ENCODE peak calls at places on chromosomes 13 and 19, in four cellular contexts. One of them, this sample, is unnamed.

GRCh38 chr13:47126432-47126831 is 229.6 kb upstream of the HTR2A start:
- DNase-seq in body of pancreas: no peak
- DNase-seq in cardiac fibroblast: peak; percentile 31
- DNase-seq in mucosa of descending colon: no peak
- DNase-seq in this sample: no peak

GRCh38 chr13:25652764-25653163 is 281.0 kb downstream of the ATP8A2 start:
- DNase-seq in body of pancreas: no peak
- DNase-seq in cardiac fibroblast: no peak
- DNase-seq in mucosa of descending colon: no peak
- DNase-seq in this sample: no peak

GRCh38 chr19:49696115-49696514 is 5.2 kb downstream of the CPT1C start:
- DNase-seq in body of pancreas: no peak
- DNase-seq in cardiac fibroblast: no peak
- DNase-seq in mucosa of descending colon: no peak
- DNase-seq in this sample: no peak

GRCh38 chr13:48221301-48222190 is 11.5 kb upstream of the ITM2B start:
- DNase-seq in body of pancreas: no peak
- DNase-seq in cardiac fibroblast: peak; percentile 30
- DNase-seq in mucosa of descending colon: no peak
- DNase-seq in this sample: no peak

GRCh38 chr19:45643927-45644771 is 5.0 kb upstream of the EML2 start:
- DNase-seq in body of pancreas: no peak
- DNase-seq in cardiac fibroblast: no peak
- DNase-seq in mucosa of descending colon: no peak
- DNase-seq in this sample: no peak

GRCh38 chr19:50870417-50871089 is 2.7 kb upstream of the KLK2 start:
- DNase-seq in body of pancreas: peak; percentile 64
- DNase-seq in cardiac fibroblast: peak; percentile 28
- DNase-seq in mucosa of descending colon: no peak
- DNase-seq in this sample: no peak

GRCh38 chr13:26923824-26924605 is 163.4 kb upstream of the GPR12 start:
- DNase-seq in body of pancreas: no peak
- DNase-seq in cardiac fibroblast: peak; percentile 56
- DNase-seq in mucosa of descending colon: no peak
- DNase-seq in this sample: no peak

GRCh38 chr13:95298169-95298940 is 2.9 kb downstream of the ABCC4 start:
- DNase-seq in body of pancreas: no peak
- DNase-seq in cardiac fibroblast: no peak
- DNase-seq in mucosa of descending colon: no peak
- DNase-seq in this sample: no peak

GRCh38 chr13:74153316-74153715 is 19.1 kb upstream of the KLF12 start:
- DNase-seq in body of pancreas: no peak
- DNase-seq in cardiac fibroblast: peak; percentile 23
- DNase-seq in mucosa of descending colon: no peak
- DNase-seq in this sample: no peak

GRCh38 chr13:113938716-113939115 is 35.2 kb downstream of the C13orf46 start:
- DNase-seq in body of pancreas: no peak
- DNase-seq in cardiac fibroblast: peak; percentile 8
- DNase-seq in mucosa of descending colon: no peak
- DNase-seq in this sample: no peak

GRCh38 chr13:38957794-38958592 is 32.6 kb downstream of the STOML3 start:
- DNase-seq in body of pancreas: no peak
- DNase-seq in cardiac fibroblast: no peak
- DNase-seq in mucosa of descending colon: no peak
- DNase-seq in this sample: no peak

GRCh38 chr19:48656840-48657474 is 11.0 kb upstream of the CA11 start:
- DNase-seq in body of pancreas: no peak
- DNase-seq in cardiac fibroblast: peak; percentile 91
- DNase-seq in mucosa of descending colon: no peak
- DNase-seq in this sample: no peak

GRCh38 chr19:13430790-13431582 is 75.3 kb downstream of the CACNA1A start:
- DNase-seq in body of pancreas: peak; percentile 43
- DNase-seq in cardiac fibroblast: peak; percentile 67
- DNase-seq in mucosa of descending colon: peak; percentile 54
- DNase-seq in this sample: peak; percentile 44

GRCh38 chr13:66895780-66896179 is 334.4 kb downstream of the PCDH9 start:
- DNase-seq in body of pancreas: no peak
- DNase-seq in cardiac fibroblast: no peak
- DNase-seq in mucosa of descending colon: no peak
- DNase-seq in this sample: no peak

GRCh38 chr13:46615888-46616531 is 63.0 kb downstream of the LRCH1 start:
- DNase-seq in body of pancreas: no peak
- DNase-seq in cardiac fibroblast: peak; percentile 41
- DNase-seq in mucosa of descending colon: no peak
- DNase-seq in this sample: no peak

GRCh38 chr13:113766035-113766800 is 7.2 kb downstream of the TMEM255B start:
- DNase-seq in body of pancreas: no peak
- DNase-seq in cardiac fibroblast: no peak
- DNase-seq in mucosa of descending colon: no peak
- DNase-seq in this sample: no peak

GRCh38 chr13:88246239-88246638 is 575.1 kb downstream of the SLITRK5 start:
- DNase-seq in body of pancreas: no peak
- DNase-seq in cardiac fibroblast: no peak
- DNase-seq in mucosa of descending colon: no peak
- DNase-seq in this sample: no peak

GRCh38 chr19:16328824-16329482 is 4.3 kb downstream of the KLF2 start:
- DNase-seq in body of pancreas: no peak
- DNase-seq in cardiac fibroblast: peak; percentile 57
- DNase-seq in mucosa of descending colon: no peak
- DNase-seq in this sample: no peak
- TF ChIP-seq CTCF in body of pancreas: no peak
- TF ChIP-seq CTCF in cardiac fibroblast: no peak
- TF ChIP-seq CTCF in mucosa of descending colon: no peak
- TF ChIP-seq CTCF in this sample: no peak

GRCh38 chr13:109949395-109949794 is 163.0 kb upstream of the IRS2 start:
- DNase-seq in body of pancreas: no peak
- DNase-seq in cardiac fibroblast: no peak
- DNase-seq in mucosa of descending colon: no peak
- DNase-seq in this sample: no peak
- TF ChIP-seq CTCF in body of pancreas: no peak
- TF ChIP-seq CTCF in cardiac fibroblast: no peak
- TF ChIP-seq CTCF in mucosa of descending colon: no peak
- TF ChIP-seq CTCF in this sample: no peak

DNA sequence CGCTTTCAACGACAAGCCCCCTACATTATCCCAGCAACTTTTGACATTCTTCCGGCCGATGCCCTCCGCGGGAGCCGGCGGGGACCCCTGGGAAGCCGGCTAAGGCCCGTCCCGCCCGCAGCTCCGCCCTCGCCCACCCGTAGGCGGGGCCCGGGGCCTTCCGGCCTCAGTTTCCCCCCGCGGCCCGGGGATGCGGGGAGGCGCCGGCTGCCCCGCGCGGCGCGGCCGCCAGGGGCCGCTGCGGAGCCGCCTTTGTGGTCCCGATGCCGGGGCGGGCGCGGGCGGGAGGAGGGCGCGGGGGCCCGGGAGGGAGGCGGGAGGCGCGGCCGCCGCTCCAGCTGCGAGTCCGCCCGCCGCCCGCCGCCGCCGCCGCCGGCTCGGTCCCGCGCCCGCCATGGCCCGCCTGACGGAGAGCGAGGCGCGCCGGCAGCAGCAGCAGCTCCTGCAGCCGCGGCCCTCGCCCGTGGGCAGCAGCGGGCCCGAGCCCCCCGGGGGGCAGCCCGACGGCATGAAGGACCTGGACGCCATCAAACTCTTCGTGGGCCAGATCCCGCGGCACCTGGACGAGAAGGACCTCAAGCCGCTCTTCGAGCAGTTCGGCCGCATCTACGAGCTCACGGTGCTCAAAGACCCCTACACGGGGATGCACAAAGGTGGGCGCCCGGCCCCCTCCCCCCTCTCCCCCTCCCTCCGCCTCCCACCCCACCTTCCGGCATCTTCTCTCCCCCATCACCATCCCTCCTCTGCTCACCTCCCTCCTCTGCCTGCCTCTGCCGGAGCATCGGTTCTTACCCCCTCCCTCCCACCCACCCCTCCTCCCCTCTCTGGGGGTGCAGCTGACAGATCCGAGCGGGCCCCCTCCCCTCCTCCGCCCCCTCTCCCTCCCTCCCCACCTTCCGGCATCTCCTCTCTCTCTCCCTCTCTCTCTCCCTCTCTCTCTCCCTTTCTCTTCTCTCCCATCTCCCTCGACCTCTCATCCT is at the start of gene CELF5:
- DNase-seq in body of pancreas: peak; percentile 45
- DNase-seq in cardiac fibroblast: no peak
- DNase-seq in mucosa of descending colon: peak; percentile 63
- DNase-seq in this sample: peak; percentile 58
- TF ChIP-seq CTCF in body of pancreas: peak; percentile 65
- TF ChIP-seq CTCF in cardiac fibroblast: no peak
- TF ChIP-seq CTCF in mucosa of descending colon: peak; percentile 55
- TF ChIP-seq CTCF in this sample: peak; percentile 72

GRCh38 chr19:290539-291521 is at the start of gene PLPP2:
- DNase-seq in body of pancreas: peak; percentile 78
- DNase-seq in cardiac fibroblast: no peak
- DNase-seq in mucosa of descending colon: peak; percentile 83
- DNase-seq in this sample: no peak

GRCh38 chr19:289651-290538 is 1.3 kb downstream of the PLPP2 start:
- DNase-seq in body of pancreas: peak; percentile 59
- DNase-seq in cardiac fibroblast: peak; percentile 58
- DNase-seq in mucosa of descending colon: peak; percentile 82
- DNase-seq in this sample: no peak

GRCh38 chr19:288911-289310 is 2.3 kb downstream of the PLPP2 start:
- DNase-seq in body of pancreas: no peak
- DNase-seq in cardiac fibroblast: no peak
- DNase-seq in mucosa of descending colon: no peak
- DNase-seq in this sample: no peak

GRCh38 chr19:283395-283794 is 7.8 kb downstream of the PLPP2 start:
- DNase-seq in body of pancreas: no peak
- DNase-seq in cardiac fibroblast: no peak
- DNase-seq in mucosa of descending colon: no peak
- DNase-seq in this sample: no peak

GRCh38 chr19:287381-287871 is 3.8 kb downstream of the PLPP2 start:
- DNase-seq in body of pancreas: no peak
- DNase-seq in cardiac fibroblast: no peak
- DNase-seq in mucosa of descending colon: no peak
- DNase-seq in this sample: no peak
- TF ChIP-seq CTCF in body of pancreas: no peak
- TF ChIP-seq CTCF in cardiac fibroblast: no peak
- TF ChIP-seq CTCF in mucosa of descending colon: no peak
- TF ChIP-seq CTCF in this sample: no peak

GRCh38 chr13:20706661-20707060 is 3.2 kb downstream of the IL17D start:
- DNase-seq in body of pancreas: no peak
- DNase-seq in cardiac fibroblast: no peak
- DNase-seq in mucosa of descending colon: no peak
- DNase-seq in this sample: no peak

GRCh38 chr13:20702530-20702929 is 969 bp upstream of the IL17D start:
- DNase-seq in body of pancreas: no peak
- DNase-seq in cardiac fibroblast: no peak
- DNase-seq in mucosa of descending colon: no peak
- DNase-seq in this sample: no peak

GRCh38 chr13:20702945-20703784 is at the start of gene IL17D:
- DNase-seq in body of pancreas: peak; percentile 32
- DNase-seq in cardiac fibroblast: peak; percentile 20
- DNase-seq in mucosa of descending colon: peak; percentile 61
- DNase-seq in this sample: peak; percentile 33

GRCh38 chr13:20704459-20705069 is 1.1 kb downstream of the IL17D start:
- DNase-seq in body of pancreas: no peak
- DNase-seq in cardiac fibroblast: no peak
- DNase-seq in mucosa of descending colon: no peak
- DNase-seq in this sample: no peak

GRCh38 chr13:20703785-20704458 is 423 bp downstream of the IL17D start:
- DNase-seq in body of pancreas: peak; percentile 90
- DNase-seq in cardiac fibroblast: peak; percentile 65
- DNase-seq in mucosa of descending colon: peak; percentile 92
- DNase-seq in this sample: peak; percentile 67
- TF ChIP-seq CTCF in body of pancreas: peak; percentile 98
- TF ChIP-seq CTCF in cardiac fibroblast: no peak
- TF ChIP-seq CTCF in mucosa of descending colon: peak; percentile 55
- TF ChIP-seq CTCF in this sample: peak; percentile 71

DNA sequence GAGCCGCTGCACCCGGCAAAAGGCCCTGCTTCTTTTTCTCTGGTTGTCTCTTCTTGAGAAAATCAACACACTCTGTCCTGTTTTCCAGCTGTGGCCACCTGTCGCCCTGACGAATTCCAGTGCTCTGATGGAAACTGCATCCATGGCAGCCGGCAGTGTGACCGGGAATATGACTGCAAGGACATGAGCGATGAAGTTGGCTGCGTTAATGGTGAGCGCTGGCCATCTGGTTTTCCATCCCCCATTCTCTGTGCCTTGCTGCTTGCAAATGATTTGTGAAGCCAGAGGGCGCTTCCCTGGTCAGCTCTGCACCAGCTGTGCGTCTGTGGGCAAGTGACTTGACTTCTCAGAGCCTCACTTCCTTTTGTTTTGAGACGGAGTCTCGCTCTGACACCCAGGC is 17.2 kb downstream of the LDLR start:
- DNase-seq in body of pancreas: no peak
- DNase-seq in cardiac fibroblast: no peak
- DNase-seq in mucosa of descending colon: no peak
- DNase-seq in this sample: no peak
- TF ChIP-seq CTCF in body of pancreas: no peak
- TF ChIP-seq CTCF in cardiac fibroblast: no peak
- TF ChIP-seq CTCF in mucosa of descending colon: no peak
- TF ChIP-seq CTCF in this sample: no peak

DNA sequence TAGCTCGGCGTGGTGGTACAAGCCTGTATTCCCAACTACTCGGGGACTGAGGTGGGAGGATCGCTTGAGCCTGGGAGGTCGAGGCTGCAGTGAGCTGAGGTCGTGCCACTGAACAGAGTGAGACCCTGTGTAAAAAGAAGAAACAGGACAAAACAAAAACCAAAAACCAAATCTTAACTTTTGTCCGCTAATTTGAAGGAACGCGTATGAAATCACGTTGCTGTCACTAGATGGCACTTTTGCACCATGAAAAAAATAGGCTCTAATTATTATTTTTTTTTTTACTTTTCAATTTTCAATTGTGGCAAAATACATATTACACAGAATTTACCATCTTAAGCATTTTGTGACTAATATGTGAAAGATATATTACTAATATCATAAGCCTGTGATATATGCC is 17.6 kb upstream of the ZNF835 start:
- DNase-seq in body of pancreas: no peak
- DNase-seq in cardiac fibroblast: peak; percentile 3
- DNase-seq in mucosa of descending colon: no peak
- DNase-seq in this sample: no peak
- TF ChIP-seq CTCF in body of pancreas: no peak
- TF ChIP-seq CTCF in cardiac fibroblast: no peak
- TF ChIP-seq CTCF in mucosa of descending colon: no peak
- TF ChIP-seq CTCF in this sample: no peak

GRCh38 chr13:99528547-99528946 is 27.3 kb downstream of the TM9SF2 start:
- DNase-seq in body of pancreas: no peak
- DNase-seq in cardiac fibroblast: no peak
- DNase-seq in mucosa of descending colon: no peak
- DNase-seq in this sample: no peak
- TF ChIP-seq CTCF in body of pancreas: no peak
- TF ChIP-seq CTCF in cardiac fibroblast: no peak
- TF ChIP-seq CTCF in mucosa of descending colon: no peak
- TF ChIP-seq CTCF in this sample: peak; percentile 46

This sample was measured in neural crest cell.